ENCODE peak calls at places on chromosomes 12 and 14, in six cellular contexts. Z is uterus; S is ovary; H is naive thymus-derived CD4-positive, alpha-beta T cell; D is CD4-positive, CD25-positive, alpha-beta regulatory T cell; I is IMR-90. E is an unnamed sample. For H3K9me3, the result is how much of the 10 kb centered on the place peaks cover.

GRCh38 chr12:85448548-85449139 is 168.6 kb downstream of the ALX1 start:
- DNase-seq in I (peak), Z (no peak), D (no peak), H (no peak), S (no peak), E (no peak)

GRCh38 chr12:110917467-110917866 is 2.9 kb downstream of the MYL2 start:
- DNase-seq in I (peak), D (no peak), Z (no peak), H (no peak), S (no peak), E (no peak)

GRCh38 chr14:59098377-59098776 is 90.1 kb upstream of the DAAM1 start:
- DNase-seq in I (peak), H (no peak), Z (no peak), D (no peak), S (no peak), E (no peak)

GRCh38 chr14:93946506-93947170 is 19.5 kb downstream of the FAM181A start:
- DNase-seq in D (no peak), S (no peak), H (no peak), I (peak), Z (no peak), E (no peak)

GRCh38 chr12:124715121-124715990 is 147.9 kb upstream of the NCOR2 start:
- DNase-seq in H (no peak), I (peak), D (no peak), Z (no peak), S (no peak), E (no peak)

GRCh38 chr14:54147285-54147684 is 190.7 kb upstream of the BMP4 start:
- DNase-seq in I (peak), D (no peak), H (no peak), S (no peak), Z (no peak), E (no peak)

GRCh38 chr12:47991106-47991550 is 13.1 kb downstream of the COL2A1 start:
- DNase-seq in I (no peak), H (no peak), S (no peak), D (no peak), Z (no peak), E (no peak)

GRCh38 chr12:115799610-115800009 is 477.9 kb downstream of the MED13L start:
- DNase-seq in H (no peak), S (no peak), Z (no peak), D (no peak), I (no peak), E (no peak)

GRCh38 chr12:93032748-93033147 is 103.7 kb upstream of the EEA1 start:
- DNase-seq in D (no peak), Z (no peak), I (peak), S (no peak), H (no peak), E (no peak)

GRCh38 chr12:22573181-22573580 is 28.8 kb upstream of the C2CD5 start:
- DNase-seq in S (no peak), Z (no peak), D (no peak), H (no peak), I (no peak), E (no peak)

GRCh38 chr14:55373784-55374725 is 37.6 kb downstream of the ATG14 start:
- DNase-seq in S (no peak), H (peak), D (no peak), Z (no peak), I (peak), E (no peak)

GRCh38 chr14:52179151-52179790 is 88.2 kb upstream of the PTGDR start:
- DNase-seq in D (no peak), Z (no peak), H (no peak), S (no peak), I (no peak), E (no peak)

GRCh38 chr14:52175982-52176502 is 91.5 kb upstream of the PTGDR start:
- DNase-seq in S (no peak), I (no peak), Z (no peak), H (no peak), D (no peak), E (peak)
- H3K9me3 ChIP-seq in S (under half), I (under half), Z (under half), H (under half), D (under half), E (under half)

GRCh38 chr12:16323638-16324037 is 23.8 kb upstream of the MGST1 start:
- DNase-seq in Z (no peak), H (no peak), S (no peak), D (no peak), I (no peak), E (no peak)

GRCh38 chr12:16324772-16325171 is 22.7 kb upstream of the MGST1 start:
- DNase-seq in Z (no peak), S (no peak), D (no peak), H (no peak), I (no peak), E (no peak)

GRCh38 chr12:16325426-16325825 is 22.0 kb upstream of the MGST1 start:
- DNase-seq in D (no peak), H (no peak), S (no peak), Z (no peak), I (no peak), E (no peak)

GRCh38 chr12:16324300-16324699 is 23.1 kb upstream of the MGST1 start:
- DNase-seq in S (no peak), H (no peak), Z (no peak), D (no peak), I (no peak), E (no peak)

GRCh38 chr12:16323010-16323409 is 24.4 kb upstream of the MGST1 start:
- DNase-seq in D (no peak), Z (no peak), S (no peak), H (no peak), I (peak), E (no peak)
- H3K9me3 ChIP-seq in D (under half), Z (under half), S (under half), H (under half), I (under half), E (under half)

GRCh38 chr12:108914031-108914630 is 34.2 kb downstream of the DAO start:
- DNase-seq in I (no peak), H (no peak), S (peak), D (no peak), Z (peak), E (no peak)

GRCh38 chr12:108918206-108918605 is 38.3 kb downstream of the DAO start:
- DNase-seq in D (no peak), Z (no peak), S (no peak), I (no peak), H (no peak), E (no peak)

GRCh38 chr12:108912361-108912760 is 32.5 kb downstream of the DAO start:
- DNase-seq in I (no peak), D (no peak), Z (no peak), S (no peak), H (no peak), E (no peak)

GRCh38 chr12:108916336-108916735 is 36.4 kb downstream of the DAO start:
- DNase-seq in Z (no peak), I (no peak), S (no peak), H (no peak), D (no peak), E (no peak)

DNA sequence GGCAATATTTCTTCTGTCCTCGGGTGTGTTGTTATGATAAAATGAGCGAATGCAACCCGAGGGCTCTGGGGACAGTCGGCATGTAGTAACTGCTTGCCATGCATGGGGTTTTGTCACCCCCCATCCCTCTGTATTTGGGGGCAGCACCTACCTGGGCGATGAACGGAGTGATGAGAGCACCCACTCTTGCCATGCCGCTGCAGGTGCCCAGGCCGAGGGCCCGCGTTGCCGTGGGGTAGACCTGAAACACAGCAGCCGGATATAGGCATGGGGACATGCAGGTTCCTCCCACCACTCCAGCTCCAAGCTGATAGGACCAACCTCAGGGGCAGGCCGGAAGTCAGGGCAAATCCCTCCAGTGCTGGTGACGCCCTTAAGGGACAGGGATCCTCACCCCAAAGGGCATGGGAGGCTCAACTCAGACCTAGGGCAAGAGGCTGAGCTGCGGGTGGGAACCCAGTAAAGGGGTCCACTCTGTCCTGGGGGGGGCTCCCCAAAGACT is 35.8 kb downstream of the DAO start:
- DNase-seq in I (no peak), D (no peak), H (no peak), S (no peak), Z (no peak), E (no peak)
- H3K9me3 ChIP-seq in I (under half), D (under half), H (under half), S (under half), Z (under half), E (under half)

DNA sequence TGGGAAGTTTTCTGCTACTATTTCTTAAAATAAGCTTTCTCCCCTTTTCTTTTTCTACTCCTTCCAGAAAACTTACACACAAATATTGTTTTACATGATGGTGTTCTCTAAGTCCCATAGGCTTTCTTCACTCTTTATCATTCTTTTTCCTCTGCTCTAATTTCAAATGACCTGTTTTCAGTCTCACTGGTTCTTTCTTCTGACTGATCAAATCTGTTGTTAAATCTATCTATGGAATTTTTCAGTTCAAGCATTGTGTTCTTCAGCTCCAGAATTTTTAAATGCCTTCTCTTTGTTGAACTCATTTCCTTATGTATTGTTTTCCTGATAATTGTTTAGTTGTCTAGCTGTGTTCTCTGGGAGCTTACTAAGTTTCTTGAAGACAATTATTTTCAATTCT is 29.5 kb upstream of the CNOT2 start:
- DNase-seq in S (no peak), Z (no peak), I (no peak), D (no peak), H (no peak), E (no peak)
- H3K9me3 ChIP-seq in S (under half), Z (under half), I (under half), D (under half), H (under half), E (under half)

DNA sequence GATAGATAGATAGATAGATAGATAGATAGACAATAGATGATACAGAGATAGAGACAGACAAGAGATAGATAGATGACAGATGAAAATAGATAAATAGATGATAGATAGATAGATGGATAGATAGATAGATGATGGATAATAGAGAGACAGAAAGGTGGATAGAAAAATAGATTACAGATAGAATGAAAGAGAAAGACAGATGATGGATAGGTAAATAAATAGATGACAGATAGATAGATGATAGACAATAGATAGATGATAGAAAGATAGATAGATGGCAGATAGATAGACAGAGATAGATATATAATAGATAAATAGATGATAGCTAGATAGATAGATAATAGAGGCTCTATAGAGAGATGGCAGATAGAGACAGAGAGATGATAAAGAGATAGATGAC is 523.0 kb downstream of the BCL11B start:
- DNase-seq in Z (no peak), H (no peak), S (no peak), D (no peak), I (no peak), E (no peak)
- H3K9me3 ChIP-seq in Z (under half), H (under half), S (under half), D (under half), I (under half), E (under half)

E was measured in Peyer's patch.